ENCODE peak calls at places on chromosomes 6 and 20, in seven cellular contexts. One of them, this sample, is unnamed.

GRCh38 chr6:43625393-43625992 is 3.6 kb downstream of the GTPBP2 start:
- DNase-seq in HCT116: no peak
- DNase-seq in K562: no peak
- DNase-seq in H1: no peak
- DNase-seq in GM12878: no peak
- DNase-seq in SK-N-SH: no peak
- DNase-seq in HepG2: no peak
- DNase-seq in this sample: no peak

GRCh38 chr6:31162463-31163165 is 4.2 kb downstream of the TCF19 start:
- DNase-seq in HCT116: no peak
- DNase-seq in K562: no peak
- DNase-seq in H1: no peak
- DNase-seq in GM12878: no peak
- DNase-seq in SK-N-SH: no peak
- DNase-seq in HepG2: no peak
- DNase-seq in this sample: no peak

GRCh38 chr6:141540207-141540606 is 592.5 kb upstream of the GJE1 start:
- DNase-seq in HCT116: peak; percentile 26
- DNase-seq in K562: no peak
- DNase-seq in H1: no peak
- DNase-seq in GM12878: no peak
- DNase-seq in SK-N-SH: no peak
- DNase-seq in HepG2: no peak
- DNase-seq in this sample: no peak

GRCh38 chr6:100100776-100101175 is 106.8 kb upstream of the MCHR2 start:
- DNase-seq in HCT116: no peak
- DNase-seq in K562: no peak
- DNase-seq in H1: no peak
- DNase-seq in GM12878: no peak
- DNase-seq in SK-N-SH: no peak
- DNase-seq in HepG2: no peak
- DNase-seq in this sample: no peak

GRCh38 chr6:76381612-76382011 is 309.1 kb upstream of the IMPG1 start:
- DNase-seq in HCT116: no peak
- DNase-seq in K562: no peak
- DNase-seq in H1: no peak
- DNase-seq in GM12878: no peak
- DNase-seq in SK-N-SH: no peak
- DNase-seq in HepG2: no peak
- DNase-seq in this sample: no peak

GRCh38 chr20:12847862-12848261 is 160.9 kb upstream of the SPTLC3 start:
- DNase-seq in HCT116: no peak
- DNase-seq in K562: no peak
- DNase-seq in H1: no peak
- DNase-seq in GM12878: no peak
- DNase-seq in SK-N-SH: no peak
- DNase-seq in HepG2: peak; percentile 11
- DNase-seq in this sample: no peak

GRCh38 chr6:13795041-13795748 is 19.2 kb downstream of the MCUR1 start:
- DNase-seq in HCT116: peak; percentile 46
- DNase-seq in K562: peak; percentile 75
- DNase-seq in H1: no peak
- DNase-seq in GM12878: peak; percentile 71
- DNase-seq in SK-N-SH: peak; percentile 73
- DNase-seq in HepG2: peak; percentile 73
- DNase-seq in this sample: peak; percentile 51

GRCh38 chr20:9617940-9618339 is 103.5 kb downstream of the LAMP5 start:
- DNase-seq in HCT116: peak; percentile 61
- DNase-seq in K562: no peak
- DNase-seq in H1: no peak
- DNase-seq in GM12878: no peak
- DNase-seq in SK-N-SH: peak; percentile 34
- DNase-seq in HepG2: peak; percentile 58
- DNase-seq in this sample: peak; percentile 28

GRCh38 chr6:159981591-159982245 is 12.8 kb downstream of the IGF2R start:
- DNase-seq in HCT116: no peak
- DNase-seq in K562: peak; percentile 61
- DNase-seq in H1: no peak
- DNase-seq in GM12878: peak; percentile 74
- DNase-seq in SK-N-SH: no peak
- DNase-seq in HepG2: no peak
- DNase-seq in this sample: no peak

GRCh38 chr6:21664263-21665081 is 70.9 kb downstream of the SOX4 start:
- DNase-seq in HCT116: no peak
- DNase-seq in K562: no peak
- DNase-seq in H1: no peak
- DNase-seq in GM12878: no peak
- DNase-seq in SK-N-SH: no peak
- DNase-seq in HepG2: no peak
- DNase-seq in this sample: no peak

GRCh38 chr6:111843347-111844147 is 29.7 kb downstream of the FYN start:
- DNase-seq in HCT116: no peak
- DNase-seq in K562: peak; percentile 87
- DNase-seq in H1: no peak
- DNase-seq in GM12878: no peak
- DNase-seq in SK-N-SH: no peak
- DNase-seq in HepG2: peak; percentile 49
- DNase-seq in this sample: no peak

GRCh38 chr20:24160563-24161355 is 172.2 kb upstream of the GGTLC1 start:
- DNase-seq in HCT116: no peak
- DNase-seq in K562: peak; percentile 20
- DNase-seq in H1: no peak
- DNase-seq in GM12878: no peak
- DNase-seq in SK-N-SH: peak; percentile 59
- DNase-seq in HepG2: peak; percentile 39
- DNase-seq in this sample: peak; percentile 30

GRCh38 chr20:58342104-58342945 is 32.8 kb downstream of the RAB22A start:
- DNase-seq in HCT116: no peak
- DNase-seq in K562: no peak
- DNase-seq in H1: no peak
- DNase-seq in GM12878: no peak
- DNase-seq in SK-N-SH: no peak
- DNase-seq in HepG2: no peak
- DNase-seq in this sample: no peak

GRCh38 chr20:58340151-58340550 is 30.6 kb downstream of the RAB22A start:
- DNase-seq in HCT116: no peak
- DNase-seq in K562: no peak
- DNase-seq in H1: no peak
- DNase-seq in GM12878: no peak
- DNase-seq in SK-N-SH: no peak
- DNase-seq in HepG2: no peak
- DNase-seq in this sample: no peak

GRCh38 chr20:58340853-58341252 is 31.3 kb downstream of the RAB22A start:
- DNase-seq in HCT116: no peak
- DNase-seq in K562: peak; percentile 43
- DNase-seq in H1: no peak
- DNase-seq in GM12878: no peak
- DNase-seq in SK-N-SH: no peak
- DNase-seq in HepG2: no peak
- DNase-seq in this sample: no peak

GRCh38 chr20:58349586-58349985 is 39.4 kb upstream of the VAPB start:
- DNase-seq in HCT116: no peak
- DNase-seq in K562: no peak
- DNase-seq in H1: no peak
- DNase-seq in GM12878: no peak
- DNase-seq in SK-N-SH: peak; percentile 9
- DNase-seq in HepG2: no peak
- DNase-seq in this sample: no peak

GRCh38 chr20:58344741-58345140 is 35.2 kb downstream of the RAB22A start:
- DNase-seq in HCT116: no peak
- DNase-seq in K562: no peak
- DNase-seq in H1: no peak
- DNase-seq in GM12878: no peak
- DNase-seq in SK-N-SH: no peak
- DNase-seq in HepG2: no peak
- DNase-seq in this sample: no peak
- H3K9ac ChIP-seq in HCT116: no peak overlapping the region
- H3K9ac ChIP-seq in K562: no peak overlapping the region
- H3K9ac ChIP-seq in H1: no peak overlapping the region
- H3K9ac ChIP-seq in GM12878: no peak overlapping the region
- H3K9ac ChIP-seq in SK-N-SH: no peak overlapping the region
- H3K9ac ChIP-seq in HepG2: no peak overlapping the region
- H3K9ac ChIP-seq in this sample: no peak overlapping the region

GRCh38 chr6:127812985-127813681 is 87.7 kb downstream of the THEMIS start:
- DNase-seq in HCT116: no peak
- DNase-seq in K562: no peak
- DNase-seq in H1: no peak
- DNase-seq in GM12878: no peak
- DNase-seq in SK-N-SH: no peak
- DNase-seq in HepG2: no peak
- DNase-seq in this sample: no peak
- TF ChIP-seq YY1 in HCT116: no peak
- TF ChIP-seq YY1 in K562: no peak
- TF ChIP-seq YY1 in H1: no peak
- TF ChIP-seq YY1 in GM12878: no peak
- TF ChIP-seq YY1 in SK-N-SH: no peak
- TF ChIP-seq YY1 in HepG2: no peak
- TF ChIP-seq YY1 in this sample: no peak

GRCh38 chr20:3085571-3086072 is 1.1 kb upstream of the AVP start:
- DNase-seq in HCT116: no peak
- DNase-seq in K562: no peak
- DNase-seq in H1: no peak
- DNase-seq in GM12878: no peak
- DNase-seq in SK-N-SH: no peak
- DNase-seq in HepG2: no peak
- DNase-seq in this sample: no peak
- H3K9ac ChIP-seq in HCT116: no peak overlapping the region
- H3K9ac ChIP-seq in K562: no peak overlapping the region
- H3K9ac ChIP-seq in H1: no peak overlapping the region
- H3K9ac ChIP-seq in GM12878: no peak overlapping the region
- H3K9ac ChIP-seq in SK-N-SH: no peak overlapping the region
- H3K9ac ChIP-seq in HepG2: no peak overlapping the region
- H3K9ac ChIP-seq in this sample: no peak overlapping the region

GRCh38 chr6:164252952-164253351 is 838.4 kb downstream of the QKI start:
- DNase-seq in HCT116: no peak
- DNase-seq in K562: no peak
- DNase-seq in H1: no peak
- DNase-seq in GM12878: no peak
- DNase-seq in SK-N-SH: no peak
- DNase-seq in HepG2: no peak
- DNase-seq in this sample: no peak

GRCh38 chr6:164262348-164262747 is 847.8 kb downstream of the QKI start:
- DNase-seq in HCT116: no peak
- DNase-seq in K562: no peak
- DNase-seq in H1: no peak
- DNase-seq in GM12878: no peak
- DNase-seq in SK-N-SH: no peak
- DNase-seq in HepG2: no peak
- DNase-seq in this sample: no peak

DNA sequence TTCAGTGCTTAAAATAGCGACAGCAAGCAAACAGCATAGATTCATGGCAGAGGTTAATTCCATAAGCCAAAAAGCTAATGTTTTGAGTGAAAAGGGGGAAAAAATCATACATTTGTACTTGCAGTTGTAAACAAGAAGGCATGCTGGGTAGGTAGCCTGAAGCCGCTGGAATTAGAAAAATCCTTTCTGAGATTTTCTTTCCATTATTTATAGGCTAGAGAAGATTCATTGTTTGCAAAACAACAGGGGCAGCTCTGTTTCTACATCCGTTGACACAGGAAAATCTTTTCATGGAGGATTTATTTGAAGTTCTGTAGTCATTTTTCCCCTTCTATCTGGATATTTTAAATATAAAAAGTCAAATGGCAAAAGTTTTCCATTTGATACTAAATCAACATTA is 843.9 kb downstream of the QKI start:
- DNase-seq in HCT116: no peak
- DNase-seq in K562: no peak
- DNase-seq in H1: no peak
- DNase-seq in GM12878: no peak
- DNase-seq in SK-N-SH: no peak
- DNase-seq in HepG2: no peak
- DNase-seq in this sample: no peak
- TF ChIP-seq YY1 in HCT116: no peak
- TF ChIP-seq YY1 in K562: no peak
- TF ChIP-seq YY1 in H1: no peak
- TF ChIP-seq YY1 in GM12878: no peak
- TF ChIP-seq YY1 in SK-N-SH: no peak
- TF ChIP-seq YY1 in HepG2: no peak
- TF ChIP-seq YY1 in this sample: no peak

DNA sequence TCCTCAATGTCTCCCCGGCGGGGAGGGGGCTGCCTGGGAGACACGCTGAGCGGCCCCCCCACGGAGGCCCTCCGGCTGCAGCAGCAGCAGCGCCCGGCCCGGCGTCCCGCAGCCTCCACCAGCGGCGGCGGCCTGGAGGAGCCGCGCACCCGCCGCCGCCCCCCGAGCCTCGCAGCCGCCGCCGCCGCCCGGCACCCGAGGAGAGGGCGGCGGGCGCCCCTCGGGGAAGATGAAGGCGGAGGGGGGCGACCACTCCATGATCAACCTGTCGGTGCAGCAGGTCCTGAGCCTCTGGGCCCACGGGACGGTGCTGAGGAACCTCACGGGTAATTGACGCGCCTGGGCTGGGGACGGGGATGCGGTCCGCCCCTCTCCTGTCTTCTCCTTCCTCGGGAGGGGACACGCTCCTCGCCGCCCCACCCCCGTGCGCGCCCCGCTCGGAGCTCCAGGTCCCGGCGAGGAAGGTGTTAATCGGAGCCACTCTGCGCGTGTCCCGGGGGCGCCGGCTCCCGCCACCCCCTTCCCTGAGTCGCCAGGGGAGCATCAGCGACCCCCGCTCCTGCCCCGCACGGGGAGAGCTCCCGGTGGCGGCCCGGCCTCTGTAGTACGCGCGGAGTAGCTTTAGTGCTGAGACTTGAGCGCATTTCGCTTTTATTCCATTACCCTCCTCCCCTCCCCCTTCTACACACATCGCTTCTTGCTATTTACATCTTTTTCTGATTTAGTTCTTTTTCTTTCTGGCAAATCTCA is 675 bp downstream of the TMEM170B start:
- DNase-seq in HCT116: no peak
- DNase-seq in K562: peak; percentile 14
- DNase-seq in H1: no peak
- DNase-seq in GM12878: no peak
- DNase-seq in SK-N-SH: peak; percentile 70
- DNase-seq in HepG2: no peak
- DNase-seq in this sample: no peak
- H3K9ac ChIP-seq in HCT116: no peak overlapping the region
- H3K9ac ChIP-seq in K562: no peak overlapping the region
- H3K9ac ChIP-seq in H1: no peak overlapping the region
- H3K9ac ChIP-seq in GM12878: peak overlapping the region; percentile 73
- H3K9ac ChIP-seq in SK-N-SH: peak overlapping the region; percentile 45
- H3K9ac ChIP-seq in HepG2: peak overlapping the region; percentile 84
- H3K9ac ChIP-seq in this sample: peak overlapping the region; percentile 76

GRCh38 chr6:107563694-107564093 is 73.8 kb downstream of the SOBP start:
- DNase-seq in HCT116: no peak
- DNase-seq in K562: no peak
- DNase-seq in H1: no peak
- DNase-seq in GM12878: no peak
- DNase-seq in SK-N-SH: peak; percentile 47
- DNase-seq in HepG2: no peak
- DNase-seq in this sample: no peak
- TF ChIP-seq YY1 in HCT116: no peak
- TF ChIP-seq YY1 in K562: no peak
- TF ChIP-seq YY1 in H1: no peak
- TF ChIP-seq YY1 in GM12878: no peak
- TF ChIP-seq YY1 in SK-N-SH: no peak
- TF ChIP-seq YY1 in HepG2: no peak
- TF ChIP-seq YY1 in this sample: no peak

This sample was measured in NT2/D1.